ENCODE peak calls at places on chromosome 10, in eight cellular contexts. One of them, this sample, is unnamed.

GRCh38 chr10:653991-654646 is 35.3 kb downstream of the DIP2C start:
- DNase-seq in mucosa of gallbladder: peak; percentile 52
- DNase-seq in DMS153: no peak
- DNase-seq in NCI-H1092 treated with DMSO at 0.1 percent for 48 hours: no peak
- DNase-seq in NCI-H2029: peak; percentile 41
- DNase-seq in LoVo: peak; percentile 1
- DNase-seq in tibial artery: no peak
- DNase-seq in G401: no peak
- DNase-seq in this sample: no peak

GRCh38 chr10:79049931-79050895 is 18.6 kb upstream of the ZMIZ1 start:
- DNase-seq in mucosa of gallbladder: no peak
- DNase-seq in DMS153: no peak
- DNase-seq in NCI-H1092 treated with DMSO at 0.1 percent for 48 hours: no peak
- DNase-seq in NCI-H2029: no peak
- DNase-seq in LoVo: no peak
- DNase-seq in tibial artery: peak; percentile 9
- DNase-seq in G401: no peak
- DNase-seq in this sample: no peak

GRCh38 chr10:48331436-48331835 is 25.0 kb downstream of the MAPK8 start:
- DNase-seq in mucosa of gallbladder: no peak
- DNase-seq in DMS153: no peak
- DNase-seq in NCI-H1092 treated with DMSO at 0.1 percent for 48 hours: no peak
- DNase-seq in NCI-H2029: no peak
- DNase-seq in LoVo: no peak
- DNase-seq in tibial artery: no peak
- DNase-seq in G401: no peak
- DNase-seq in this sample: no peak

GRCh38 chr10:125060851-125061556 is 99.4 kb downstream of the CTBP2 start:
- DNase-seq in mucosa of gallbladder: peak; percentile 84
- DNase-seq in DMS153: no peak
- DNase-seq in NCI-H1092 treated with DMSO at 0.1 percent for 48 hours: peak; percentile 19
- DNase-seq in NCI-H2029: peak; percentile 5
- DNase-seq in LoVo: no peak
- DNase-seq in tibial artery: peak; percentile 91
- DNase-seq in G401: peak; percentile 85
- DNase-seq in this sample: peak; percentile 72

GRCh38 chr10:103840747-103841085 is 14.7 kb downstream of the SH3PXD2A start:
- DNase-seq in mucosa of gallbladder: no peak
- DNase-seq in DMS153: no peak
- DNase-seq in NCI-H1092 treated with DMSO at 0.1 percent for 48 hours: no peak
- DNase-seq in NCI-H2029: no peak
- DNase-seq in LoVo: no peak
- DNase-seq in tibial artery: no peak
- DNase-seq in G401: no peak
- DNase-seq in this sample: no peak

GRCh38 chr10:58754419-58755180 is 241.9 kb downstream of the BICC1 start:
- DNase-seq in mucosa of gallbladder: no peak
- DNase-seq in DMS153: no peak
- DNase-seq in NCI-H1092 treated with DMSO at 0.1 percent for 48 hours: no peak
- DNase-seq in NCI-H2029: no peak
- DNase-seq in LoVo: no peak
- DNase-seq in tibial artery: no peak
- DNase-seq in G401: no peak
- DNase-seq in this sample: no peak

GRCh38 chr10:103367379-103367781 is 396 bp upstream of the TAF5 start:
- DNase-seq in mucosa of gallbladder: no peak
- DNase-seq in DMS153: no peak
- DNase-seq in NCI-H1092 treated with DMSO at 0.1 percent for 48 hours: no peak
- DNase-seq in NCI-H2029: no peak
- DNase-seq in LoVo: no peak
- DNase-seq in tibial artery: no peak
- DNase-seq in G401: no peak
- DNase-seq in this sample: no peak

GRCh38 chr10:125006921-125007391 is 65.0 kb downstream of the ZRANB1 start:
- DNase-seq in mucosa of gallbladder: no peak
- DNase-seq in DMS153: no peak
- DNase-seq in NCI-H1092 treated with DMSO at 0.1 percent for 48 hours: no peak
- DNase-seq in NCI-H2029: no peak
- DNase-seq in LoVo: no peak
- DNase-seq in tibial artery: peak; percentile 21
- DNase-seq in G401: no peak
- DNase-seq in this sample: no peak

GRCh38 chr10:48522011-48522765 is 82.7 kb downstream of the ARHGAP22 start:
- DNase-seq in mucosa of gallbladder: no peak
- DNase-seq in DMS153: no peak
- DNase-seq in NCI-H1092 treated with DMSO at 0.1 percent for 48 hours: no peak
- DNase-seq in NCI-H2029: no peak
- DNase-seq in LoVo: no peak
- DNase-seq in tibial artery: no peak
- DNase-seq in G401: no peak
- DNase-seq in this sample: no peak

GRCh38 chr10:72048450-72049124 is 39.8 kb downstream of the SPOCK2 start:
- DNase-seq in mucosa of gallbladder: peak; percentile 96
- DNase-seq in DMS153: peak; percentile 83
- DNase-seq in NCI-H1092 treated with DMSO at 0.1 percent for 48 hours: peak; percentile 89
- DNase-seq in NCI-H2029: peak; percentile 49
- DNase-seq in LoVo: peak; percentile 94
- DNase-seq in tibial artery: peak; percentile 92
- DNase-seq in G401: peak; percentile 97
- DNase-seq in this sample: peak; percentile 95

GRCh38 chr10:79254333-79255006 is 92.8 kb upstream of the PPIF start:
- DNase-seq in mucosa of gallbladder: no peak
- DNase-seq in DMS153: no peak
- DNase-seq in NCI-H1092 treated with DMSO at 0.1 percent for 48 hours: no peak
- DNase-seq in NCI-H2029: no peak
- DNase-seq in LoVo: no peak
- DNase-seq in tibial artery: no peak
- DNase-seq in G401: peak; percentile 62
- DNase-seq in this sample: no peak

GRCh38 chr10:72254891-72255568 is 18.7 kb upstream of the DDIT4 start:
- DNase-seq in mucosa of gallbladder: peak; percentile 90
- DNase-seq in DMS153: peak; percentile 20
- DNase-seq in NCI-H1092 treated with DMSO at 0.1 percent for 48 hours: peak; percentile 48
- DNase-seq in NCI-H2029: no peak
- DNase-seq in LoVo: no peak
- DNase-seq in tibial artery: peak; percentile 96
- DNase-seq in G401: peak; percentile 99
- DNase-seq in this sample: peak; percentile 90

GRCh38 chr10:74926791-74927585 is 100.6 kb downstream of the KAT6B start:
- DNase-seq in mucosa of gallbladder: no peak
- DNase-seq in DMS153: no peak
- DNase-seq in NCI-H1092 treated with DMSO at 0.1 percent for 48 hours: no peak
- DNase-seq in NCI-H2029: no peak
- DNase-seq in LoVo: no peak
- DNase-seq in tibial artery: no peak
- DNase-seq in G401: peak; percentile 34
- DNase-seq in this sample: no peak

GRCh38 chr10:69004821-69005220 is 16.2 kb downstream of the KIFBP start:
- DNase-seq in mucosa of gallbladder: no peak
- DNase-seq in DMS153: no peak
- DNase-seq in NCI-H1092 treated with DMSO at 0.1 percent for 48 hours: no peak
- DNase-seq in NCI-H2029: no peak
- DNase-seq in LoVo: peak; percentile 9
- DNase-seq in tibial artery: no peak
- DNase-seq in G401: peak; percentile 22
- DNase-seq in this sample: peak; percentile 34

GRCh38 chr10:98251399-98251798 is 16.6 kb downstream of the LOXL4 start:
- DNase-seq in mucosa of gallbladder: peak; percentile 9
- DNase-seq in DMS153: no peak
- DNase-seq in NCI-H1092 treated with DMSO at 0.1 percent for 48 hours: no peak
- DNase-seq in NCI-H2029: no peak
- DNase-seq in LoVo: no peak
- DNase-seq in tibial artery: no peak
- DNase-seq in G401: no peak
- DNase-seq in this sample: no peak

GRCh38 chr10:131770946-131771633 is 129.7 kb upstream of the PPP2R2D start:
- DNase-seq in mucosa of gallbladder: no peak
- DNase-seq in DMS153: no peak
- DNase-seq in NCI-H1092 treated with DMSO at 0.1 percent for 48 hours: no peak
- DNase-seq in NCI-H2029: no peak
- DNase-seq in LoVo: no peak
- DNase-seq in tibial artery: no peak
- DNase-seq in G401: no peak
- DNase-seq in this sample: no peak

GRCh38 chr10:99233000-99233679 is 2.5 kb downstream of the HPSE2 start:
- DNase-seq in mucosa of gallbladder: no peak
- DNase-seq in DMS153: no peak
- DNase-seq in NCI-H1092 treated with DMSO at 0.1 percent for 48 hours: no peak
- DNase-seq in NCI-H2029: no peak
- DNase-seq in LoVo: no peak
- DNase-seq in tibial artery: no peak
- DNase-seq in G401: no peak
- DNase-seq in this sample: no peak

GRCh38 chr10:25666276-25666675 is 267.8 kb upstream of the MYO3A start:
- DNase-seq in mucosa of gallbladder: no peak
- DNase-seq in DMS153: no peak
- DNase-seq in NCI-H1092 treated with DMSO at 0.1 percent for 48 hours: no peak
- DNase-seq in NCI-H2029: no peak
- DNase-seq in LoVo: no peak
- DNase-seq in tibial artery: no peak
- DNase-seq in G401: peak; percentile 32
- DNase-seq in this sample: no peak

GRCh38 chr10:87659571-87660483 is at the start of gene PAPSS2:
- DNase-seq in mucosa of gallbladder: peak; percentile 58
- DNase-seq in DMS153: no peak
- DNase-seq in NCI-H1092 treated with DMSO at 0.1 percent for 48 hours: peak; percentile 6
- DNase-seq in NCI-H2029: no peak
- DNase-seq in LoVo: peak; percentile 48
- DNase-seq in tibial artery: peak; percentile 70
- DNase-seq in G401: no peak
- DNase-seq in this sample: peak; percentile 37

GRCh38 chr10:43461950-43462349 is 25.0 kb downstream of the ZNF487 start:
- DNase-seq in mucosa of gallbladder: peak; percentile 42
- DNase-seq in DMS153: peak; percentile 23
- DNase-seq in NCI-H1092 treated with DMSO at 0.1 percent for 48 hours: peak; percentile 65
- DNase-seq in NCI-H2029: peak; percentile 38
- DNase-seq in LoVo: peak; percentile 61
- DNase-seq in tibial artery: no peak
- DNase-seq in G401: peak; percentile 87
- DNase-seq in this sample: peak; percentile 46

GRCh38 chr10:117165557-117166419 is 27.7 kb upstream of the VAX1 start:
- DNase-seq in mucosa of gallbladder: no peak
- DNase-seq in DMS153: peak; percentile 30
- DNase-seq in NCI-H1092 treated with DMSO at 0.1 percent for 48 hours: no peak
- DNase-seq in NCI-H2029: no peak
- DNase-seq in LoVo: peak; percentile 36
- DNase-seq in tibial artery: no peak
- DNase-seq in G401: no peak
- DNase-seq in this sample: peak; percentile 87

GRCh38 chr10:21199501-21199900 is 302.4 kb upstream of the NEBL start:
- DNase-seq in mucosa of gallbladder: no peak
- DNase-seq in DMS153: no peak
- DNase-seq in NCI-H1092 treated with DMSO at 0.1 percent for 48 hours: no peak
- DNase-seq in NCI-H2029: no peak
- DNase-seq in LoVo: no peak
- DNase-seq in tibial artery: no peak
- DNase-seq in G401: no peak
- DNase-seq in this sample: no peak

GRCh38 chr10:24790599-24790998 is 66.9 kb upstream of the ARHGAP21 start:
- DNase-seq in mucosa of gallbladder: no peak
- DNase-seq in DMS153: no peak
- DNase-seq in NCI-H1092 treated with DMSO at 0.1 percent for 48 hours: no peak
- DNase-seq in NCI-H2029: no peak
- DNase-seq in LoVo: no peak
- DNase-seq in tibial artery: no peak
- DNase-seq in G401: peak; percentile 6
- DNase-seq in this sample: no peak

GRCh38 chr10:124745678-124746077 is 1.5 kb upstream of the FAM53B start:
- DNase-seq in mucosa of gallbladder: no peak
- DNase-seq in DMS153: peak; percentile 36
- DNase-seq in NCI-H1092 treated with DMSO at 0.1 percent for 48 hours: no peak
- DNase-seq in NCI-H2029: no peak
- DNase-seq in LoVo: peak; percentile 54
- DNase-seq in tibial artery: no peak
- DNase-seq in G401: no peak
- DNase-seq in this sample: peak; percentile 56

GRCh38 chr10:72056932-72057751 is 31.2 kb downstream of the SPOCK2 start:
- DNase-seq in mucosa of gallbladder: no peak
- DNase-seq in DMS153: no peak
- DNase-seq in NCI-H1092 treated with DMSO at 0.1 percent for 48 hours: no peak
- DNase-seq in NCI-H2029: no peak
- DNase-seq in LoVo: no peak
- DNase-seq in tibial artery: no peak
- DNase-seq in G401: peak; percentile 46
- DNase-seq in this sample: no peak

GRCh38 chr10:131723601-131724530 is 176.9 kb upstream of the PPP2R2D start:
- DNase-seq in mucosa of gallbladder: no peak
- DNase-seq in DMS153: no peak
- DNase-seq in NCI-H1092 treated with DMSO at 0.1 percent for 48 hours: no peak
- DNase-seq in NCI-H2029: no peak
- DNase-seq in LoVo: no peak
- DNase-seq in tibial artery: no peak
- DNase-seq in G401: no peak
- DNase-seq in this sample: no peak

GRCh38 chr10:79923145-79923544 is 25.8 kb downstream of the SFTPD start:
- DNase-seq in mucosa of gallbladder: no peak
- DNase-seq in DMS153: no peak
- DNase-seq in NCI-H1092 treated with DMSO at 0.1 percent for 48 hours: no peak
- DNase-seq in NCI-H2029: no peak
- DNase-seq in LoVo: no peak
- DNase-seq in tibial artery: no peak
- DNase-seq in G401: no peak
- DNase-seq in this sample: no peak

GRCh38 chr10:129404091-129404490 is 63.0 kb upstream of the MGMT start:
- DNase-seq in mucosa of gallbladder: no peak
- DNase-seq in DMS153: no peak
- DNase-seq in NCI-H1092 treated with DMSO at 0.1 percent for 48 hours: no peak
- DNase-seq in NCI-H2029: no peak
- DNase-seq in LoVo: no peak
- DNase-seq in tibial artery: no peak
- DNase-seq in G401: no peak
- DNase-seq in this sample: no peak

GRCh38 chr10:61643316-61643751 is 19.4 kb upstream of the CABCOCO1 start:
- DNase-seq in mucosa of gallbladder: no peak
- DNase-seq in DMS153: no peak
- DNase-seq in NCI-H1092 treated with DMSO at 0.1 percent for 48 hours: peak; percentile 17
- DNase-seq in NCI-H2029: no peak
- DNase-seq in LoVo: no peak
- DNase-seq in tibial artery: no peak
- DNase-seq in G401: no peak
- DNase-seq in this sample: no peak

GRCh38 chr10:105974803-105975456 is 1189.6 kb downstream of the SORCS1 start:
- DNase-seq in mucosa of gallbladder: no peak
- DNase-seq in DMS153: no peak
- DNase-seq in NCI-H1092 treated with DMSO at 0.1 percent for 48 hours: no peak
- DNase-seq in NCI-H2029: no peak
- DNase-seq in LoVo: peak; percentile 53
- DNase-seq in tibial artery: no peak
- DNase-seq in G401: peak; percentile 13
- DNase-seq in this sample: peak; percentile 20

GRCh38 chr10:101939273-101939635 is 95.7 kb upstream of the KCNIP2 start:
- DNase-seq in mucosa of gallbladder: no peak
- DNase-seq in DMS153: no peak
- DNase-seq in NCI-H1092 treated with DMSO at 0.1 percent for 48 hours: no peak
- DNase-seq in NCI-H2029: no peak
- DNase-seq in LoVo: peak; percentile 54
- DNase-seq in tibial artery: no peak
- DNase-seq in G401: no peak
- DNase-seq in this sample: peak; percentile 78

GRCh38 chr10:42488416-42488815 is 150.0 kb downstream of the ZNF33B start:
- DNase-seq in mucosa of gallbladder: no peak
- DNase-seq in DMS153: no peak
- DNase-seq in NCI-H1092 treated with DMSO at 0.1 percent for 48 hours: no peak
- DNase-seq in NCI-H2029: no peak
- DNase-seq in LoVo: no peak
- DNase-seq in tibial artery: no peak
- DNase-seq in G401: no peak
- DNase-seq in this sample: no peak

GRCh38 chr10:67612577-67613537 is 83.1 kb downstream of the CTNNA3 start:
- DNase-seq in mucosa of gallbladder: no peak
- DNase-seq in DMS153: no peak
- DNase-seq in NCI-H1092 treated with DMSO at 0.1 percent for 48 hours: no peak
- DNase-seq in NCI-H2029: no peak
- DNase-seq in LoVo: no peak
- DNase-seq in tibial artery: no peak
- DNase-seq in G401: no peak
- DNase-seq in this sample: no peak